ENCODE peak calls at places on chromosomes 12 and 14, in seven cellular contexts. One of them, this sample, is unnamed.

GRCh38 chr12:69583203-69583602 is 2.1 kb upstream of the CCT2 start:
- DNase-seq in effector memory CD4-positive, alpha-beta T cell: no peak
- DNase-seq in CD4-positive, CD25-positive, alpha-beta regulatory T cell: no peak
- DNase-seq in cardiac muscle cell: peak
- DNase-seq in Jurkat, Clone E6-1: peak
- DNase-seq in tibial artery: no peak
- DNase-seq in fibroblast of lung: no peak
- DNase-seq in this sample: no peak

GRCh38 chr12:75812341-75813018 is 219.1 kb downstream of the PHLDA1 start:
- DNase-seq in cardiac muscle cell: no peak
- DNase-seq in effector memory CD4-positive, alpha-beta T cell: no peak
- DNase-seq in Jurkat, Clone E6-1: no peak
- DNase-seq in tibial artery: no peak
- DNase-seq in CD4-positive, CD25-positive, alpha-beta regulatory T cell: peak
- DNase-seq in fibroblast of lung: peak
- DNase-seq in this sample: peak

GRCh38 chr12:46942579-46942978 is 116.8 kb upstream of the SLC38A4 start:
- DNase-seq in tibial artery: no peak
- DNase-seq in CD4-positive, CD25-positive, alpha-beta regulatory T cell: no peak
- DNase-seq in Jurkat, Clone E6-1: no peak
- DNase-seq in cardiac muscle cell: no peak
- DNase-seq in effector memory CD4-positive, alpha-beta T cell: no peak
- DNase-seq in fibroblast of lung: no peak
- DNase-seq in this sample: peak

GRCh38 chr14:106268013-106268727 is 741.8 kb downstream of the TMEM121 start:
- DNase-seq in tibial artery: no peak
- DNase-seq in cardiac muscle cell: no peak
- DNase-seq in fibroblast of lung: no peak
- DNase-seq in Jurkat, Clone E6-1: peak
- DNase-seq in effector memory CD4-positive, alpha-beta T cell: peak
- DNase-seq in CD4-positive, CD25-positive, alpha-beta regulatory T cell: peak
- DNase-seq in this sample: no peak

GRCh38 chr14:53190938-53191337 is 37.8 kb upstream of the DDHD1 start:
- DNase-seq in effector memory CD4-positive, alpha-beta T cell: no peak
- DNase-seq in Jurkat, Clone E6-1: no peak
- DNase-seq in tibial artery: no peak
- DNase-seq in CD4-positive, CD25-positive, alpha-beta regulatory T cell: peak
- DNase-seq in cardiac muscle cell: no peak
- DNase-seq in fibroblast of lung: no peak
- DNase-seq in this sample: peak

GRCh38 chr12:107119091-107119490 is 25.7 kb upstream of the CRY1 start:
- DNase-seq in CD4-positive, CD25-positive, alpha-beta regulatory T cell: no peak
- DNase-seq in fibroblast of lung: no peak
- DNase-seq in tibial artery: no peak
- DNase-seq in Jurkat, Clone E6-1: no peak
- DNase-seq in cardiac muscle cell: no peak
- DNase-seq in effector memory CD4-positive, alpha-beta T cell: no peak
- DNase-seq in this sample: no peak

GRCh38 chr12:125083092-125083491 is 17.9 kb downstream of the AACS start:
- DNase-seq in CD4-positive, CD25-positive, alpha-beta regulatory T cell: no peak
- DNase-seq in tibial artery: no peak
- DNase-seq in cardiac muscle cell: no peak
- DNase-seq in fibroblast of lung: no peak
- DNase-seq in Jurkat, Clone E6-1: no peak
- DNase-seq in effector memory CD4-positive, alpha-beta T cell: no peak
- DNase-seq in this sample: no peak

GRCh38 chr14:47863441-47863840 is 188.0 kb upstream of the MDGA2 start:
- DNase-seq in Jurkat, Clone E6-1: no peak
- DNase-seq in effector memory CD4-positive, alpha-beta T cell: no peak
- DNase-seq in CD4-positive, CD25-positive, alpha-beta regulatory T cell: no peak
- DNase-seq in fibroblast of lung: no peak
- DNase-seq in tibial artery: no peak
- DNase-seq in cardiac muscle cell: no peak
- DNase-seq in this sample: no peak

GRCh38 chr12:120799417-120800045 is 73.9 kb downstream of the ACADS start:
- DNase-seq in cardiac muscle cell: peak
- DNase-seq in Jurkat, Clone E6-1: no peak
- DNase-seq in CD4-positive, CD25-positive, alpha-beta regulatory T cell: no peak
- DNase-seq in tibial artery: no peak
- DNase-seq in fibroblast of lung: no peak
- DNase-seq in effector memory CD4-positive, alpha-beta T cell: no peak
- DNase-seq in this sample: no peak

GRCh38 chr12:118370601-118371000 is 2.1 kb downstream of the TAOK3 start:
- DNase-seq in tibial artery: no peak
- DNase-seq in CD4-positive, CD25-positive, alpha-beta regulatory T cell: no peak
- DNase-seq in Jurkat, Clone E6-1: no peak
- DNase-seq in effector memory CD4-positive, alpha-beta T cell: no peak
- DNase-seq in cardiac muscle cell: no peak
- DNase-seq in fibroblast of lung: no peak
- DNase-seq in this sample: no peak
- H3K4me3 ChIP-seq in tibial artery: peak
- H3K4me3 ChIP-seq in CD4-positive, CD25-positive, alpha-beta regulatory T cell: peak
- H3K4me3 ChIP-seq in Jurkat, Clone E6-1: no peak
- H3K4me3 ChIP-seq in effector memory CD4-positive, alpha-beta T cell: no peak
- H3K4me3 ChIP-seq in cardiac muscle cell: peak
- H3K4me3 ChIP-seq in fibroblast of lung: peak
- H3K4me3 ChIP-seq in this sample: peak

DNA sequence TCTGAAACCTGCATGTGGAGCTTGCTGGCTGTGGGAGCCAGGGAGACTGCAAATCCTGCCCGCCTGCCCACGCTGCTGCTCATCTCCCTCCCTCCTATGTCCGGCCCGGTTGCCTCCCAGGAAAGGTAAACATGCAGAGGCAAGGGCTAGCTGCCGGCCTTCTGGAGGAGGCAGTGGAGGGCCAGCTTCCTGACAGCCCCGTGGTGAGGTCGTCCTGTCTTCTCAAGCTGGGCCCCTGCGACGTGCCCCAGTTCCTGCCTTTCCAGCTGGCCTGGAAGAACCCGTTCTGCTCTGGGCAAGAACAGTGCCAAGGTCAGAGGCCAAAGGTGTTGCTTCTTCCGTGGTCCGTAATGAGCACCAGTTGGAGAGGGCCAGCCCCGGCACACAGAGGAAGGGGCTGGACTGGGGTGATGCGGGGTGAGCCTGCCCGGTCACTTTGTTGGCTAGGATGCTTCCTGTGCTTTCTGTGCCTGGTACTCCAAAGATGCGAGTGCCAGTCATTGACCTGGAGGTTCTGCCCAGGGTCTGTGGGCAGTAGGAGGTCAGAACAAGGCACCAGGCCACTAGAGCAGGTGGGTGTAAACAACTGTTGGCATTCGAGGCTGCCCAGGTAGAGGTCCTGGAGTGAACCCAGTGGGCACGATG is 25.3 kb downstream of the TPCN1 start:
- DNase-seq in cardiac muscle cell: no peak
- DNase-seq in fibroblast of lung: no peak
- DNase-seq in Jurkat, Clone E6-1: no peak
- DNase-seq in CD4-positive, CD25-positive, alpha-beta regulatory T cell: no peak
- DNase-seq in effector memory CD4-positive, alpha-beta T cell: no peak
- DNase-seq in tibial artery: no peak
- DNase-seq in this sample: no peak
- H3K4me3 ChIP-seq in cardiac muscle cell: no peak
- H3K4me3 ChIP-seq in fibroblast of lung: no peak
- H3K4me3 ChIP-seq in Jurkat, Clone E6-1: no peak
- H3K4me3 ChIP-seq in CD4-positive, CD25-positive, alpha-beta regulatory T cell: no peak
- H3K4me3 ChIP-seq in effector memory CD4-positive, alpha-beta T cell: no peak
- H3K4me3 ChIP-seq in tibial artery: no peak
- H3K4me3 ChIP-seq in this sample: no peak

GRCh38 chr12:2963760-2964292 is 4.6 kb downstream of the TEAD4 start:
- DNase-seq in tibial artery: no peak
- DNase-seq in fibroblast of lung: peak
- DNase-seq in cardiac muscle cell: no peak
- DNase-seq in effector memory CD4-positive, alpha-beta T cell: no peak
- DNase-seq in Jurkat, Clone E6-1: no peak
- DNase-seq in CD4-positive, CD25-positive, alpha-beta regulatory T cell: no peak
- DNase-seq in this sample: peak
- H3K4me3 ChIP-seq in tibial artery: no peak
- H3K4me3 ChIP-seq in fibroblast of lung: peak
- H3K4me3 ChIP-seq in cardiac muscle cell: no peak
- H3K4me3 ChIP-seq in effector memory CD4-positive, alpha-beta T cell: no peak
- H3K4me3 ChIP-seq in Jurkat, Clone E6-1: no peak
- H3K4me3 ChIP-seq in CD4-positive, CD25-positive, alpha-beta regulatory T cell: no peak
- H3K4me3 ChIP-seq in this sample: no peak

GRCh38 chr12:71134405-71134804 is 23.4 kb downstream of the TSPAN8 start:
- DNase-seq in cardiac muscle cell: no peak
- DNase-seq in tibial artery: no peak
- DNase-seq in fibroblast of lung: no peak
- DNase-seq in CD4-positive, CD25-positive, alpha-beta regulatory T cell: no peak
- DNase-seq in effector memory CD4-positive, alpha-beta T cell: no peak
- DNase-seq in Jurkat, Clone E6-1: no peak
- DNase-seq in this sample: peak
- H3K4me3 ChIP-seq in cardiac muscle cell: no peak
- H3K4me3 ChIP-seq in tibial artery: no peak
- H3K4me3 ChIP-seq in fibroblast of lung: no peak
- H3K4me3 ChIP-seq in CD4-positive, CD25-positive, alpha-beta regulatory T cell: no peak
- H3K4me3 ChIP-seq in effector memory CD4-positive, alpha-beta T cell: no peak
- H3K4me3 ChIP-seq in Jurkat, Clone E6-1: no peak
- H3K4me3 ChIP-seq in this sample: no peak

DNA sequence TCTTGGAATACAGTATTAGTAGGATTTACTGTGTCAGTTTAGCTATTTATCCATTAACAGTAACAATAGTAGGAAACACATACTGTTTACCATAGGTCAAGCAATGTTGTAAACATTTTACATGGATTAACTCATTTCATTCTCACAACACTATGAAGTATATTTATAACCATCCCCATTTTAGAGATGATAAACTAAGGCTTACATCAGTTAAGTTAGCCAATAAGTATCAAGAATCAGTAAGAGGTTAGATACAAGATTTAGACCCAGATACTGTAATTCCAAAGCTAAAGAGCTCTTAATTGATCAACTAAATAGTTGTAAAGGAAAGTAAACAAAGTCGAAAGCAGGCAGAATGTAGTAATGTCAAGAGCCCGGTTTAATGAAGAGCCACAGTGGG is 1.1 kb downstream of the SYNJ2BP start:
- DNase-seq in tibial artery: no peak
- DNase-seq in CD4-positive, CD25-positive, alpha-beta regulatory T cell: no peak
- DNase-seq in effector memory CD4-positive, alpha-beta T cell: no peak
- DNase-seq in fibroblast of lung: no peak
- DNase-seq in cardiac muscle cell: no peak
- DNase-seq in Jurkat, Clone E6-1: no peak
- DNase-seq in this sample: no peak
- H3K4me3 ChIP-seq in tibial artery: peak
- H3K4me3 ChIP-seq in CD4-positive, CD25-positive, alpha-beta regulatory T cell: peak
- H3K4me3 ChIP-seq in effector memory CD4-positive, alpha-beta T cell: peak
- H3K4me3 ChIP-seq in fibroblast of lung: peak
- H3K4me3 ChIP-seq in cardiac muscle cell: peak
- H3K4me3 ChIP-seq in Jurkat, Clone E6-1: no peak
- H3K4me3 ChIP-seq in this sample: peak

DNA sequence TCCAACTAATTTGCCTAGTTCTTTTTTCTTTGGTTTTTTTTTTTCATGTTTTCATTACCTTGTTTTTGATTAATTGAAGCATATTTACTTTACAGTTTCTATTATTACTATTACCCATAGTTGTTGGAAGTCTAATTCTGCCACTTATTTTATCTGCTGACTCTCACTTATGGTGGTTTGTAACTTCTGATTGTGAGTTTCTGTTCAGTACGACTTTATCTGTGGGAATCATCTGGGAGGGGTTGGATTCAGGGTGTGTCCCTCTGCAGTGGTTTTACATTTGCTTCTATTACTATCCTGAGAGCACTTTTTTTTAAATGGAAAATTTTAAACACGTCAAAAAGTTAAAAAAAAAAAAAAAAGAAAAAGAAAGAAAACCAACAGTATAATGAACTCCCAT is 26.4 kb upstream of the SOS2 start:
- DNase-seq in effector memory CD4-positive, alpha-beta T cell: no peak
- DNase-seq in CD4-positive, CD25-positive, alpha-beta regulatory T cell: no peak
- DNase-seq in fibroblast of lung: no peak
- DNase-seq in Jurkat, Clone E6-1: no peak
- DNase-seq in tibial artery: no peak
- DNase-seq in cardiac muscle cell: no peak
- DNase-seq in this sample: no peak
- H3K4me3 ChIP-seq in effector memory CD4-positive, alpha-beta T cell: no peak
- H3K4me3 ChIP-seq in CD4-positive, CD25-positive, alpha-beta regulatory T cell: no peak
- H3K4me3 ChIP-seq in fibroblast of lung: no peak
- H3K4me3 ChIP-seq in Jurkat, Clone E6-1: no peak
- H3K4me3 ChIP-seq in tibial artery: no peak
- H3K4me3 ChIP-seq in cardiac muscle cell: no peak
- H3K4me3 ChIP-seq in this sample: no peak

DNA sequence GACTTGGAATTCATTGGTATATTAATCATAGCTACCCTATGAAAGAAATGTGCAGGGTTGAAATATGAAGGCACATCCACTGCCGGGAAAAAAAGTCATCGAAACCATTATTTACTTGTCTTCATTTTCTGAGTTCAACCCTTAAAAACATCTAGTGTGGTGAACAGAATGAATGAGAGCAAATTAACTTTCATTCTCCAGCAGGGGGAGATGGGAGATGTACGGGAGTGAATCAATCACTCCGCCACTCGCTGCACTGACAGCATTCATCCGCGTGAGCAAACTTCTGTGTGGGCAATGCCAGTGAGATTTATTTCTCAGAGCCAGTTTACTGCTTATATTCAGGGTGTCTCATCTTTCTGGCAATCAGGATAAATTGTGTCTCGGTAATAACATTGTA is 463.5 kb upstream of the MIS18BP1 start:
- DNase-seq in Jurkat, Clone E6-1: peak
- DNase-seq in effector memory CD4-positive, alpha-beta T cell: no peak
- DNase-seq in CD4-positive, CD25-positive, alpha-beta regulatory T cell: no peak
- DNase-seq in tibial artery: no peak
- DNase-seq in cardiac muscle cell: no peak
- DNase-seq in fibroblast of lung: no peak
- DNase-seq in this sample: peak
- H3K4me3 ChIP-seq in Jurkat, Clone E6-1: no peak
- H3K4me3 ChIP-seq in effector memory CD4-positive, alpha-beta T cell: no peak
- H3K4me3 ChIP-seq in CD4-positive, CD25-positive, alpha-beta regulatory T cell: no peak
- H3K4me3 ChIP-seq in tibial artery: no peak
- H3K4me3 ChIP-seq in cardiac muscle cell: no peak
- H3K4me3 ChIP-seq in fibroblast of lung: no peak
- H3K4me3 ChIP-seq in this sample: no peak

GRCh38 chr14:71231521-71232393 is 324.5 kb downstream of the PCNX1 start:
- DNase-seq in CD4-positive, CD25-positive, alpha-beta regulatory T cell: peak
- DNase-seq in tibial artery: no peak
- DNase-seq in cardiac muscle cell: no peak
- DNase-seq in effector memory CD4-positive, alpha-beta T cell: no peak
- DNase-seq in Jurkat, Clone E6-1: peak
- DNase-seq in fibroblast of lung: no peak
- DNase-seq in this sample: no peak
- H3K4me3 ChIP-seq in CD4-positive, CD25-positive, alpha-beta regulatory T cell: no peak
- H3K4me3 ChIP-seq in tibial artery: no peak
- H3K4me3 ChIP-seq in cardiac muscle cell: no peak
- H3K4me3 ChIP-seq in effector memory CD4-positive, alpha-beta T cell: no peak
- H3K4me3 ChIP-seq in Jurkat, Clone E6-1: no peak
- H3K4me3 ChIP-seq in fibroblast of lung: no peak
- H3K4me3 ChIP-seq in this sample: no peak

DNA sequence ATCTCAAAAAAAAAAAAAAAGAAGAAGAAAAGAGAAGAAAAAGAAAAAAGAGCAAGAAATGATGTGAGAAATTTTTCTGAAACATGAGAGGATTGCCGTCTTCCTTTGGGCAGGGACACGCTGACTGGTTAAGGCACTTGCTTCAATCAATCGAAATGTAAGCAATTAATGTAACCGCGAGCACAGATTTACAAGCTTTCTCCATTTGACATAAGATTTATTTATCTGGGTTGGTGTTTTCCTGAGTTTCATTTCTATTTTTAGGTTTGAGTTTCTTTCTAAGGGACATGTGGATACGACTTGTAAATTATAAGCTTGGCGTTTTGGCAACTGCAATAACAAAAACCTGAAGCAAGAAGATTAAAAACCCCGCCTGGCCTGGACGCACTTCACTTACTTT is 20.3 kb upstream of the SINHCAF start:
- DNase-seq in cardiac muscle cell: no peak
- DNase-seq in effector memory CD4-positive, alpha-beta T cell: no peak
- DNase-seq in tibial artery: no peak
- DNase-seq in CD4-positive, CD25-positive, alpha-beta regulatory T cell: no peak
- DNase-seq in fibroblast of lung: no peak
- DNase-seq in Jurkat, Clone E6-1: no peak
- DNase-seq in this sample: no peak
- H3K4me3 ChIP-seq in cardiac muscle cell: no peak
- H3K4me3 ChIP-seq in effector memory CD4-positive, alpha-beta T cell: no peak
- H3K4me3 ChIP-seq in tibial artery: no peak
- H3K4me3 ChIP-seq in CD4-positive, CD25-positive, alpha-beta regulatory T cell: no peak
- H3K4me3 ChIP-seq in fibroblast of lung: no peak
- H3K4me3 ChIP-seq in Jurkat, Clone E6-1: no peak
- H3K4me3 ChIP-seq in this sample: no peak

GRCh38 chr12:114697246-114697716 is 13.3 kb upstream of the TBX3 start:
- DNase-seq in tibial artery: no peak
- DNase-seq in effector memory CD4-positive, alpha-beta T cell: no peak
- DNase-seq in cardiac muscle cell: no peak
- DNase-seq in Jurkat, Clone E6-1: no peak
- DNase-seq in CD4-positive, CD25-positive, alpha-beta regulatory T cell: no peak
- DNase-seq in fibroblast of lung: no peak
- DNase-seq in this sample: no peak
- H3K4me3 ChIP-seq in tibial artery: no peak
- H3K4me3 ChIP-seq in effector memory CD4-positive, alpha-beta T cell: no peak
- H3K4me3 ChIP-seq in cardiac muscle cell: no peak
- H3K4me3 ChIP-seq in Jurkat, Clone E6-1: no peak
- H3K4me3 ChIP-seq in CD4-positive, CD25-positive, alpha-beta regulatory T cell: no peak
- H3K4me3 ChIP-seq in fibroblast of lung: no peak
- H3K4me3 ChIP-seq in this sample: peak

This sample was measured in fibroblast of mammary gland.